ENCODE peak calls at places on chromosome 9, in nine cellular contexts. J is dorsolateral prefrontal cortex, R is WERI-Rb-1, I is GM23338, K is tibial artery, Q is cardiac fibroblast, W is neural progenitor cell, Z is fibroblast of pulmonary artery, N is heart left ventricle. U is an unnamed sample.

GRCh38 chr9:129262261-129262660 is 84.2 kb upstream of the IER5L start:
- DNase-seq in J (no peak), K (no peak), Z (no peak), Q (no peak), R (no peak), I (no peak), W (no peak), N (peak), U (no peak)

GRCh38 chr9:114790521-114790920 is 15.3 kb downstream of the TNFSF15 start:
- DNase-seq in R (no peak), J (no peak), N (no peak), Z (no peak), I (no peak), W (no peak), Q (no peak), K (no peak), U (no peak)

GRCh38 chr9:126763130-126763764 is 41.6 kb upstream of the ZBTB43 start:
- DNase-seq in K (no peak), Z (no peak), I (peak), Q (no peak), N (no peak), W (no peak), J (no peak), R (no peak), U (no peak)

GRCh38 chr9:79360387-79361347 is 211.1 kb upstream of the TLE4 start:
- DNase-seq in I (peak), J (no peak), Z (peak), Q (peak), R (no peak), K (no peak), N (no peak), W (no peak), U (no peak)

GRCh38 chr9:77440057-77440456 is 208.1 kb downstream of the GNA14 start:
- DNase-seq in J (peak), Z (no peak), I (peak), Q (peak), K (no peak), W (peak), N (no peak), R (no peak), U (no peak)

GRCh38 chr9:99238331-99238730 is 16.2 kb downstream of the SEC61B start:
- DNase-seq in J (no peak), I (no peak), N (no peak), Q (no peak), K (no peak), R (no peak), Z (no peak), W (no peak), U (no peak)

GRCh38 chr9:122020398-122020797 is 72.7 kb downstream of the TTLL11 start:
- DNase-seq in J (no peak), Z (peak), W (no peak), R (no peak), K (no peak), Q (peak), I (no peak), N (no peak), U (no peak)

GRCh38 chr9:114155263-114155966 is at the start of gene COL27A1:
- DNase-seq in R (peak), W (peak), K (peak), Q (peak), Z (peak), J (peak), I (peak), N (peak), U (peak)

GRCh38 chr9:129316281-129317030 is 138.4 kb upstream of the IER5L start:
- DNase-seq in N (no peak), R (no peak), J (no peak), Z (no peak), K (peak), W (no peak), Q (no peak), I (no peak), U (no peak)

GRCh38 chr9:131704195-131704983 is 35.5 kb downstream of the RAPGEF1 start:
- DNase-seq in Q (no peak), W (no peak), J (no peak), K (no peak), R (peak), I (no peak), Z (no peak), N (no peak), U (no peak)

GRCh38 chr9:74355107-74355506 is 142.0 kb upstream of the RORB start:
- DNase-seq in R (no peak), K (no peak), N (no peak), I (no peak), W (no peak), Z (no peak), J (no peak), Q (no peak), U (no peak)

GRCh38 chr9:129278391-129279237 is 100.6 kb upstream of the IER5L start:
- DNase-seq in N (no peak), Z (peak), J (peak), W (peak), I (peak), Q (no peak), K (peak), R (peak), U (no peak)

GRCh38 chr9:70609542-70610286 is 195.3 kb upstream of the KLF9 start:
- DNase-seq in I (no peak), N (peak), Q (peak), Z (peak), K (no peak), J (no peak), W (no peak), R (no peak), U (no peak)

GRCh38 chr9:21994526-21994995 is at the start of gene CDKN2B-AS1:
- DNase-seq in Q (peak), J (no peak), R (peak), K (no peak), I (peak), Z (peak), W (peak), N (peak), U (no peak)

GRCh38 chr9:20255052-20255451 is 367.2 kb downstream of the MLLT3 start:
- DNase-seq in W (no peak), R (no peak), K (no peak), J (no peak), I (no peak), Z (no peak), N (no peak), Q (no peak), U (no peak)

GRCh38 chr9:16058131-16058549 is 505.3 kb downstream of the CCDC171 start:
- DNase-seq in W (no peak), Z (peak), N (no peak), K (no peak), J (no peak), R (no peak), Q (no peak), I (peak), U (no peak)

DNA sequence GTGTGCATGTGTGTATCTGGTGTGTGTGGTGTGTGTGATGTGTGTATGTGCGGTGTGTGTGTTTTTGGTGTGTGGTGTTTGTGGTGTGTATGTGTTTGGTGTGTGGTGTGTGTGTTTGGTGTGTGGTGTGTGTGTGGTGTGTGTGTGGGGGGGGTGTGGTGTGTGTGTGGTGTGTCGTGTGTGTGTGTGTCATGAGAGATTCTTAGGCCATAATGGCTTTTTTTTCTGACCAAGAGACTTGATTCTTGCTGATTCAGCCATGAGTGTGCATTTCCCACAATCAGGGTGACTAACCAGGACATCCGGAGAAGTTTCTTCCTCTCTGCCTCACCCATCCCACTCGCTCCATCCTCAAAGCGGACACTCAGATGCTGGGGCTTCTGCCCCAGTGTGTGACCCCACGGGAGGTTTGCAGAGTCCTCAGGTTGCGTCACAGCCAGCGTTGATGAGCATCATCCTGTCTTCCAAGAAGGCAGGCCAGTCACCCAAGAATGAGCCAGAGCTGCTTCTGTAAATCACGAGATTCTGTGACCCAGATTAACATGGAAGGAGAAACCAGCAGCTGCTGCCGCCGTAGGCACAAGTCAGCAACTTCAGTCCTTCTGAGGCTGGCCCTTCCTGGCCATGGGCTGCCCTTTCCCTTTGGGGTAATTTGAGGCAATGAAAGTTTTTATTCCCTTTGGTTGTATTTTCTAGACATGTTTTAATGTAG is 12.5 kb upstream of the CTSL start:
- DNase-seq in N (peak), W (no peak), K (peak), J (peak), Q (peak), Z (peak), I (peak), R (peak), U (no peak)
- TF ChIP-seq CTCF in N (peak), W (no peak), K (peak), J (no peak), Q (no peak), Z (peak), I (no peak), R (peak), U (no peak)

GRCh38 chr9:111076043-111076442 is 37.8 kb upstream of the LPAR1 start:
- DNase-seq in W (no peak), N (no peak), Q (no peak), R (no peak), J (no peak), Z (no peak), I (no peak), K (no peak), U (no peak)

GRCh38 chr9:111076519-111076918 is 38.2 kb upstream of the LPAR1 start:
- DNase-seq in Z (no peak), Q (no peak), K (no peak), I (no peak), R (no peak), W (no peak), J (no peak), N (no peak), U (no peak)

GRCh38 chr9:111078391-111079038 is 40.2 kb upstream of the LPAR1 start:
- DNase-seq in Q (no peak), Z (peak), I (no peak), N (no peak), W (no peak), R (no peak), K (no peak), J (no peak), U (no peak)

GRCh38 chr9:111069233-111069632 is 31.0 kb upstream of the LPAR1 start:
- DNase-seq in I (no peak), J (no peak), K (no peak), W (no peak), N (no peak), R (no peak), Z (peak), Q (peak), U (no peak)

DNA sequence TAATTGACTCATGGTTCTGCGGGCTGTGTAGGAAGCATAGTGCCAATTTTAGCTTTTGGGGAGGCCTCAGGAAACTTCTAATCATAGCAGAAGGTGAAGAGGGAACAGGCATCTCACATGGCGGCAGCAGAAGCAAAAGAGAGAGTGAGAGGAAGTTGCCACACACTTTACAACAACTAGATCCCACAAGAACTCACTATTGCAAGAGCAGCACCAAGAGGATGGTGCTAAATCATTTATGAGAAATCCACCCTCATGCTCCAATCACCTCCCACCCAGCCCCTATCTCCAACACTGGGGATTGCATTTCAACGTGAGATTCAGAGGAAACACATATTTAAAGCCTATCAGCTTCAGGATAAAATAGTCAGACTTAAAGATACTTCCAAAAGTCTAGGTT is 36.1 kb upstream of the LPAR1 start:
- DNase-seq in N (no peak), W (no peak), Z (no peak), Q (no peak), J (no peak), K (no peak), R (no peak), I (peak), U (no peak)
- TF ChIP-seq CTCF in N (no peak), W (no peak), Z (peak), Q (no peak), J (no peak), K (no peak), R (no peak), I (peak), U (no peak)

GRCh38 chr9:137777761-137778160 is 99.8 kb upstream of the CACNA1B start:
- DNase-seq in K (no peak), J (no peak), W (no peak), Z (no peak), I (no peak), Q (no peak), N (no peak), R (no peak), U (no peak)
- TF ChIP-seq CTCF in K (no peak), J (no peak), W (no peak), Z (no peak), I (no peak), Q (no peak), N (no peak), R (no peak), U (no peak)

DNA sequence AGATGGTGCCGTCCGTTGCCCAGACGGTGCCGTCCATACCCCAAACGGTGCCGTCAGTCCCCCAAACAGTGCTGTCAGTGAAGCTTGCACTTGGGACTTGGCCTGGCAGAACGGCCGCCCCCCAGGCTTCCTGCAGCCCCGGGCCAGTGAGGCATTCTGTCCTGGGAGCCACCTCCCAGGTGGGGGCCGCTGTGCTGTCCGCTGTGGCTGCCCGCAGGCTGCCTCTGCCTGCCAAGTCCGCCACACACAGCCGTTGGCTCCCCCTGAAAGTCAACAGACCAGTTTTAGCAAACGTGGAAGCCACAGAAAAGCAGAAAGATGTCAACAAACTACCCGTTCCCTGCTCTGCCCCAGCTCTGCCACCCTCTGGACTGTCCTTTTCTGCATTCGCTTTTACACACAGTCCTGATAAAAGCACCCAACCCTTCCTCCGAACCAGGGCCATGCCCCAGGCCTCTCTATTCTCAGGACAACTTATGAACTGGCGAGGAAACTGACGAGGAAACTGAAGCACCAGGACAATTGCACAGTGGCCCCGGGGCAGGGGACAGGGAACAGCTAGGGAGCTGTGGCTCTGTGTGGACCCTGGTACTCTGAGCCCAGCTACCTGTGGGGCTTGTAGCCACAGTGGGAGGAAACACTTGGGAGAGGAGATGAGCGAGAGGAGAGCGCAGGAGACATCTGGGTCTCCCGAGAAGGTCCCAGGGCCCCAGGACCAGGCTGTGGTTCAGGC is 39.6 kb upstream of the RXRA start:
- DNase-seq in K (no peak), R (no peak), I (no peak), Z (no peak), N (peak), Q (no peak), W (no peak), J (no peak), U (no peak)
- TF ChIP-seq CTCF in K (no peak), R (no peak), I (no peak), Z (no peak), N (no peak), Q (no peak), W (no peak), J (no peak), U (no peak)

U was measured in neural crest cell.